ENCODE peak calls at places on chromosomes 12 and 14, in eight cellular contexts. L is breast epithelium, V is spleen, Y is transverse colon, S is endothelial cell of umbilical vein, B is stomach, W is ovary, T is tibial nerve. G is an unnamed sample.
A peak's percentile ranks its signal among the peaks of the same experiment; 100 is the strongest.

GRCh38 chr12:44223736-44224135 is 387.9 kb downstream of the TMEM117 start:
- DNase-seq in S (no peak), V (no peak), W (no peak), T (no peak), L (no peak), Y (no peak), B (no peak), G (no peak)

GRCh38 chr12:1355396-1355795 is 239.0 kb downstream of the FBXL14 start:
- DNase-seq in B (no peak), V (no peak), T (no peak), W (no peak), Y (no peak), S (no peak), L (no peak), G (no peak)

GRCh38 chr12:53078425-53079225 is 565 bp downstream of the SPRYD3 start:
- DNase-seq in L (no peak), S (no peak), B (peak; percentile 49), V (no peak), Y (peak; percentile 63), T (no peak), W (peak; percentile 16), G (no peak)

GRCh38 chr12:105167346-105167745 is 59.8 kb downstream of the WASHC4 start:
- DNase-seq in B (no peak), W (no peak), T (no peak), L (no peak), V (no peak), S (no peak), Y (no peak), G (no peak)

GRCh38 chr12:54603872-54604271 is 15.4 kb upstream of the PPP1R1A start:
- DNase-seq in L (no peak), T (no peak), S (no peak), B (no peak), W (no peak), Y (no peak), V (peak; percentile 35), G (no peak)

GRCh38 chr14:67269338-67270060 is 28.3 kb downstream of the PALS1 start:
- DNase-seq in L (no peak), B (no peak), V (no peak), W (peak; percentile 23), T (no peak), S (peak; percentile 30), Y (no peak), G (no peak)

GRCh38 chr12:118553856-118554504 is 177.6 kb downstream of the SUDS3 start:
- DNase-seq in S (no peak), W (no peak), V (no peak), Y (no peak), T (no peak), L (no peak), B (no peak), G (no peak)

GRCh38 chr12:95460901-95461300 is 13.1 kb upstream of the METAP2 start:
- DNase-seq in V (no peak), S (no peak), W (no peak), B (no peak), L (no peak), Y (no peak), T (no peak), G (no peak)

GRCh38 chr14:71498151-71498734 is 434.0 kb upstream of the RGS6 start:
- DNase-seq in V (no peak), L (no peak), T (no peak), B (no peak), W (no peak), Y (no peak), S (no peak), G (no peak)

GRCh38 chr14:33933386-33933934 is 17.4 kb downstream of the EGLN3 start:
- DNase-seq in W (no peak), Y (no peak), S (peak; percentile 59), L (no peak), V (no peak), B (no peak), T (no peak), G (no peak)

GRCh38 chr14:75578786-75579781 is 664 bp downstream of the FLVCR2 start:
- DNase-seq in T (peak; percentile 23), V (peak; percentile 78), Y (peak; percentile 80), S (peak; percentile 61), B (no peak), L (peak; percentile 33), W (no peak), G (no peak)

GRCh38 chr12:92398565-92399309 is 253.1 kb upstream of the BTG1 start:
- DNase-seq in B (no peak), Y (no peak), T (no peak), V (no peak), W (no peak), L (no peak), S (no peak), G (no peak)

GRCh38 chr12:3600951-3601350 is 109.9 kb downstream of the PRMT8 start:
- DNase-seq in Y (no peak), T (no peak), W (no peak), V (peak; percentile 30), L (no peak), B (no peak), S (no peak), G (no peak)

DNA sequence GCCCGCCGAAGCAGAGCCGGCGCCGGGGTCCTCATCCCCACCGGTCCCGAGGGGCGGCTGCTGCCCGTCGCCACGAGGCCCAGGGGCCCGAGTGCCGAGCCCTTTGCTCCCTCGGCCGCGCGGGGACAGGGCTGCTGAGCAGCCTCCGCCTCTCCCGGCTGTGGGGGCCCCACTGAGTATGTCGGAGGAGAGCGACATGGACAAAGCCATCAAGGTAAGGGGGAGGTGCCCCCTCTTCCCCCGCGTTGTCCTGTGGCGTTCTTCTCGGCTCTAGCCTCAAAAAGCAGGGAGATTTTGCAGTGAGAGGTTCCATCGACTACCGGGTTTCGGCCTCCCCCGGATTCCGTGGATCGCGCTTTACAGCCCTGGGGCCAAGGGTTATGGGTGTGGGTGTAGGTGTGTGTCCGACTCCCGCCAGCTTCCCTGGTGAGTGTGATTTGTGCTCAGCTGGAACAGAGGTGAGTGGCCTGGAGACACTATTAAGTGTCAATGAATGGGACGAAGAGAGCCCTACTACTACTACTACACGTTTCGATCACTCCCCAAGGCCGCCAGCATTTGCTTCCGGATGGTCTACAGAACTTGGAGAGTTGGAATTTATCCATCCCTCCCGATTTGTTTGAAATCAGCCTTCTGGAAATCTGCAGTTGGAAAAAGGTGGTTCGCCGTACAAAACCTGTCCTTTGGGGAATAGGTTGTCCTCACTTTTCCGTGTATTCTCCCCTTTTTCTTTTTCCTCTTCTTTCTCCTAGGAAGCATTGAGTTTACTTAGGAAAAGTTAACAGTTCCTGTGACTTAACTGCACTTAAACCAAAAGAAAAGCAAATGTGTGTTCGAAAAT is 748 bp downstream of the MAPKAPK5 start:
- DNase-seq in Y (peak; percentile 75), T (no peak), V (no peak), B (no peak), L (no peak), S (peak; percentile 37), W (no peak), G (peak; percentile 22)
- TF ChIP-seq POLR2A in Y (peak; percentile 71), T (no peak), V (no peak), B (no peak), L (no peak), S (no peak), W (no peak), G (no peak)

DNA sequence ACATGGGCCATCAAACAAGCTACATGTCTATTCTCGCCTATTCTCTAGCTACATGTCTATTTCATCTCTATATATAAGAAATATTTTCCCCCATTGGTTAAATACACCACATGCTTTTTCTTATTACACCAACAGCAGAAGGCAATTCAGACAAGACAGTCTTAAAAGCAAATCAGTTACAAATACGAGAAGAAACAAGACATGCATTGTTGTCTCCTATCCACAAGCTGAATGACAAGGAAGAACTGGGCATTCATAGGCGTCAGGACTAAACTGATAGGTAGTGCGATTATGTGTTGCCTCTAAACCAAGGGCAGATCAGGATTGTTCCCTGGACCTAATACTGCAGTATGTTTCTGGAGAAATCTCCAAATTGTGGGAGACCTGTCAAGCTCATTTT is 19.4 kb downstream of the SLC2A13 start:
- DNase-seq in W (no peak), S (no peak), B (no peak), Y (no peak), V (no peak), T (no peak), L (no peak), G (no peak)
- TF ChIP-seq POLR2A in W (no peak), S (no peak), B (no peak), Y (no peak), V (no peak), T (no peak), L (no peak), G (no peak)

DNA sequence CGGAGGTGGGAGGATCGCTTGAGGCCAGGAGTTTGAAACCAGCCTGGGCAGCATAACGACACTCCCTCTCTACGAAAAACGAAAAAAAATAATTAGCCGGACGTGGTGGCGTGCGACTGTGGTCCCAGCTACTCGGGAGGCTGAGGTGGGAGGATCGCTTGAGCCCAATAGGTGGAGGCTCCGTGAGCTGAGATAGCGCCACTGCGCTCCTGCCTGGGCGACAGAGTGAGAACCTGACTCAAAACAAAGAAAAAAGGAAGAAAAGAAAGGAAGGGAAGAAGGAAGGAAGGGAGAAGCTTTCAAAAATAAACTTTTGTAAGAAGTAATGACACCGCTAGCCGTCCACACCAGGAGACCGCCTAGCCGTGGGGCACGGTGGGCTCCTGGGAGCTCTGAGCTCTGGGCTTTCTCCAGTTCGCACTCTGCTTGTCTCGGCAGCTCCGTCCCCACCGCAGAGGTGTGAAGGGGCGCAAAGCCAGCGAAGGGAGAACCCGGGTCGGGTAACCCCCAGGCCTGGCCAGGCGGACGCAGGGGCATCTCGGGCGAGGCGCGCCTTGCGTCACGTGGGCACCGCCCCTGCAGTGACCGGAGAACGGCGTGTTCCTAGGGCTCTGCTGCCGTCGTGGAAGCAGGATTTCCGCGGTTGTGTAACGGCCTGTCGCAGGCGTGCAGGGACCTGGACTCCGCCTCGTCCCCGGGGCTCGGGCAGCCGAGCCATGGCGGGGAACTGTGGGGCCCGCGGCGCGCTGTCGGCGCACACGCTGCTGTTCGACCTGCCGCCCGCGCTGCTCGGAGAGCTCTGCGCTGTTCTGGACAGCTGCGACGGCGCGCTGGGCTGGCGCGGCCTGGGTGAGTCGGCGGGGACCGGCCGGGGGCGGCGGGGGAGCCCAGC is at the start of gene IRAK3:
- DNase-seq in V (peak; percentile 96), W (peak; percentile 80), Y (peak; percentile 83), T (peak; percentile 78), S (peak; percentile 70), B (peak; percentile 86), L (peak; percentile 47), G (no peak)
- TF ChIP-seq POLR2A in V (peak; percentile 83), W (peak; percentile 57), Y (peak; percentile 76), T (peak; percentile 86), S (peak; percentile 77), B (no peak), L (peak; percentile 29), G (no peak)

GRCh38 chr14:98770151-98770550 is 501.8 kb downstream of the BCL11B start:
- DNase-seq in T (no peak), Y (no peak), V (no peak), L (no peak), S (no peak), W (no peak), B (no peak), G (no peak)

GRCh38 chr14:98761993-98762392 is 510.0 kb downstream of the BCL11B start:
- DNase-seq in W (no peak), L (no peak), T (no peak), Y (no peak), V (no peak), S (no peak), B (no peak), G (no peak)

GRCh38 chr14:98769326-98769725 is 502.7 kb downstream of the BCL11B start:
- DNase-seq in V (no peak), B (no peak), T (no peak), L (no peak), Y (no peak), S (no peak), W (no peak), G (no peak)

GRCh38 chr14:98766818-98767217 is 505.2 kb downstream of the BCL11B start:
- DNase-seq in Y (no peak), B (no peak), V (no peak), W (no peak), L (no peak), T (no peak), S (no peak), G (no peak)
- TF ChIP-seq POLR2A in Y (no peak), B (no peak), V (no peak), W (no peak), L (no peak), T (no peak), S (no peak), G (no peak)